ENCODE peak calls at places on chromosomes 4 and X, in five cellular contexts. One of them, this sample, is unnamed.

GRCh38 chr4:72567821-72568620 is 1.0 kb downstream of the ADAMTS3 start:
- DNase-seq in adrenal gland: peak; percentile 85
- DNase-seq in thyroid gland: peak; percentile 97
- DNase-seq in OCI-LY7: no peak
- DNase-seq in esophagus squamous epithelium: no peak
- DNase-seq in this sample: peak; percentile 55

GRCh38 chrX:13053171-13053570 is 8.8 kb upstream of the FAM9C start:
- DNase-seq in adrenal gland: no peak
- DNase-seq in thyroid gland: no peak
- DNase-seq in OCI-LY7: no peak
- DNase-seq in esophagus squamous epithelium: no peak
- DNase-seq in this sample: no peak

GRCh38 chr4:184273166-184274147 is 55.8 kb upstream of the ENPP6 start:
- DNase-seq in adrenal gland: peak; percentile 43
- DNase-seq in thyroid gland: no peak
- DNase-seq in OCI-LY7: no peak
- DNase-seq in esophagus squamous epithelium: no peak
- DNase-seq in this sample: no peak

GRCh38 chrX:20315140-20315539 is 48.4 kb upstream of the RPS6KA3 start:
- DNase-seq in adrenal gland: no peak
- DNase-seq in thyroid gland: no peak
- DNase-seq in OCI-LY7: peak; percentile 75
- DNase-seq in esophagus squamous epithelium: no peak
- DNase-seq in this sample: no peak

GRCh38 chr4:4377683-4378082 is 9.2 kb upstream of the NSG1 start:
- DNase-seq in adrenal gland: no peak
- DNase-seq in thyroid gland: no peak
- DNase-seq in OCI-LY7: no peak
- DNase-seq in esophagus squamous epithelium: no peak
- DNase-seq in this sample: no peak

GRCh38 chr4:59044316-59044715 is 1934.1 kb upstream of the IGFBP7 start:
- DNase-seq in adrenal gland: no peak
- DNase-seq in thyroid gland: no peak
- DNase-seq in OCI-LY7: no peak
- DNase-seq in esophagus squamous epithelium: no peak
- DNase-seq in this sample: no peak

GRCh38 chr4:120082286-120082685 is 15.6 kb upstream of the MAD2L1 start:
- DNase-seq in adrenal gland: no peak
- DNase-seq in thyroid gland: no peak
- DNase-seq in OCI-LY7: no peak
- DNase-seq in esophagus squamous epithelium: no peak
- DNase-seq in this sample: no peak

GRCh38 chr4:6953751-6954380 is 44.2 kb downstream of the TBC1D14 start:
- DNase-seq in adrenal gland: peak; percentile 93
- DNase-seq in thyroid gland: peak; percentile 66
- DNase-seq in OCI-LY7: no peak
- DNase-seq in esophagus squamous epithelium: no peak
- DNase-seq in this sample: peak; percentile 25

GRCh38 chr4:96753216-96753615 is 913.3 kb downstream of the PDHA2 start:
- DNase-seq in adrenal gland: no peak
- DNase-seq in thyroid gland: no peak
- DNase-seq in OCI-LY7: no peak
- DNase-seq in esophagus squamous epithelium: no peak
- DNase-seq in this sample: no peak

GRCh38 chr4:10066704-10067651 is 45.7 kb upstream of the SLC2A9 start:
- DNase-seq in adrenal gland: no peak
- DNase-seq in thyroid gland: no peak
- DNase-seq in OCI-LY7: no peak
- DNase-seq in esophagus squamous epithelium: no peak
- DNase-seq in this sample: no peak

GRCh38 chr4:10066206-10066605 is 44.9 kb upstream of the SLC2A9 start:
- DNase-seq in adrenal gland: no peak
- DNase-seq in thyroid gland: no peak
- DNase-seq in OCI-LY7: no peak
- DNase-seq in esophagus squamous epithelium: no peak
- DNase-seq in this sample: no peak

GRCh38 chr4:10061650-10062415 is 40.5 kb upstream of the SLC2A9 start:
- DNase-seq in adrenal gland: no peak
- DNase-seq in thyroid gland: no peak
- DNase-seq in OCI-LY7: no peak
- DNase-seq in esophagus squamous epithelium: no peak
- DNase-seq in this sample: no peak

GRCh38 chr4:10058371-10058770 is 37.1 kb upstream of the SLC2A9 start:
- DNase-seq in adrenal gland: no peak
- DNase-seq in thyroid gland: no peak
- DNase-seq in OCI-LY7: no peak
- DNase-seq in esophagus squamous epithelium: no peak
- DNase-seq in this sample: no peak

DNA sequence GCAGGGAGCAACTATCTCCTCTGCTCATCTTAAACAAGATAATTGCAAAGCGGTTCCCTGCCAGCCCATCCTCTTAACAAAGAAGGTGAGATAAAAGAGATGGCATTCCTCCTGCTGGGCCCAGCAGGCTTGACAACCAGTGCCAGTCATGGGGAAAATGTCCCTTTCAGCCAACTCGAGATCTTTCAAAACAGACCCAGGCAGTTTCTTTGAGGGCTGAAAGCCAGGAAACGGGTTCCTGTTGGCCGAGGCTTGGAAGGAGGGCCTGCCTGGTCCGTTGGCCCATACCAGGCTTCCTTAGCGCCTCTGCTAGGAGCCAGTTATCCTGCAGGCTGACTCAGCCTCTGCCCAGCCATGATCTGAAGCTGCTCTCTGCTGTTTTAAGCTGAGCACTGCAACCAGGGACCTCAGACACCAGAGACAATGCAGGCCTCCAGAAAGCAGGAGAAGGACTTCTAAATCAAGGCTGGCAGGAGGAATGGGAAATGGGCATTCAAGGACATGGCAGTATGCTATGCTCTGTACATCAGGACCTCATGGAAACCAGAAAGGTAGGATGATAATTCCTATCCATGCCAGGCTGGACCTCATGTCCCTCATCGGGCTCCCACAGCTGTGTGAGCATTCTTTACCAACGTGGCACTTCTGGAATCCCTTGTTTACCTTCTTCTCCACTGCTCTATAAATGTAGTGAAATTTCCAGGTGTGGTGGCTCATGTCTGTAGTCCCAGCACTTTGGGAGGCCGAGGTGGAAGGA is 42.4 kb upstream of the SLC2A9 start:
- DNase-seq in adrenal gland: peak; percentile 93
- DNase-seq in thyroid gland: peak; percentile 91
- DNase-seq in OCI-LY7: no peak
- DNase-seq in esophagus squamous epithelium: no peak
- DNase-seq in this sample: peak; percentile 54
- TF ChIP-seq CTCF in adrenal gland: peak; percentile 93
- TF ChIP-seq CTCF in thyroid gland: peak; percentile 85
- TF ChIP-seq CTCF in OCI-LY7: no peak
- TF ChIP-seq CTCF in esophagus squamous epithelium: peak; percentile 68
- TF ChIP-seq CTCF in this sample: peak; percentile 71

GRCh38 chrX:149682956-149683947 is 28.6 kb upstream of the MAGEA11 start:
- DNase-seq in adrenal gland: no peak
- DNase-seq in thyroid gland: no peak
- DNase-seq in OCI-LY7: no peak
- DNase-seq in esophagus squamous epithelium: no peak
- DNase-seq in this sample: no peak
- H3K4me1 ChIP-seq in adrenal gland: no peaks in the 10 kb centered on the region
- H3K4me1 ChIP-seq in thyroid gland: no peaks in the 10 kb centered on the region
- H3K4me1 ChIP-seq in OCI-LY7: no peaks in the 10 kb centered on the region
- H3K4me1 ChIP-seq in esophagus squamous epithelium: no peaks in the 10 kb centered on the region
- H3K4me1 ChIP-seq in this sample: no peaks in the 10 kb centered on the region

GRCh38 chrX:110853610-110854009 is 58.0 kb upstream of the CHRDL1 start:
- DNase-seq in adrenal gland: peak; percentile 47
- DNase-seq in thyroid gland: peak; percentile 64
- DNase-seq in OCI-LY7: no peak
- DNase-seq in esophagus squamous epithelium: no peak
- DNase-seq in this sample: no peak
- TF ChIP-seq CTCF in adrenal gland: peak; percentile 29
- TF ChIP-seq CTCF in thyroid gland: peak; percentile 51
- TF ChIP-seq CTCF in OCI-LY7: peak; percentile 19
- TF ChIP-seq CTCF in esophagus squamous epithelium: peak; percentile 15
- TF ChIP-seq CTCF in this sample: peak; percentile 14

DNA sequence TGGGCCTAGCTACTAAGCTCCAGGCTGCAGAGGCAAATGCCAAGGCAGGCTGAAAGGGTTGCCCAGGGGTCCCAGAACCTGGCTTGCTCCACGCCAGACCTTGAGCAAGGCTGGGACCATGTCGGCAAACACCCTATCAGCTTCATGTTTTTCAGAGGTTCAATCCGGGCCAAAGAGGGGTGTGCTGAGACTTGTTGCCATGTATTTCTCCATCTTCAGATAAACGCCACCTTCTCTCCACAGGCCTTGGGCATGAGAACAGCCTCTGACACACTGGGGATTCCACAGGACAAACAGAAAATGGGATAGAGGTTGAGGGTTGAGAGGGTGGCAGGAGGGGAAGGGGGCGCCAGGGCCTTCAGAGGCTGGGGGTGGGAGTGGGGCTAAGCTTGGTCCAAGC is 8.6 kb downstream of the PJA1 start:
- DNase-seq in adrenal gland: no peak
- DNase-seq in thyroid gland: no peak
- DNase-seq in OCI-LY7: no peak
- DNase-seq in esophagus squamous epithelium: no peak
- DNase-seq in this sample: no peak
- H3K4me1 ChIP-seq in adrenal gland: no peaks in the 10 kb centered on the region
- H3K4me1 ChIP-seq in thyroid gland: peaks cover 4% of the 10 kb centered on the region
- H3K4me1 ChIP-seq in OCI-LY7: no peaks in the 10 kb centered on the region
- H3K4me1 ChIP-seq in esophagus squamous epithelium: peaks cover 14% of the 10 kb centered on the region
- H3K4me1 ChIP-seq in this sample: peaks cover 3% of the 10 kb centered on the region

DNA sequence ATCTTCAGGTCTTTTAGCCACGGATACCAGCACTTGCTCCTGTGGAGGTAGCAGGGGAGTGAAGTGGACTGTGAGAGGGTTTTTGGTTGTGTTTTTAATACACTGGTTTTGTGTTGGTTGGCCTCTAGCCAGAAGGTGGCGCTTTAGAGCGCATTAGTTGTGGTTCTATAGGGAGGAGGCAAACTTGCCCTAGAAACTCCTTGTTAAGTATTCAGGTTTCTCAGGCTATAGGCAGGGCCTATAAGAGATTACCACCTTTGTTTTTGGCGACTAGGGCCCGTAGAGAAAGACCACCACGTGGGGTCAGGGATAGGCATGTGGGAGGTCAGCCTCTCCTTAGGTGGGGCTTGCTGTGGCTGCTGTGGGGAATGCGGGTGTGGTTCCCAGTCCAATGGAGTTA is 221.6 kb upstream of the SPANXN4 start:
- DNase-seq in adrenal gland: no peak
- DNase-seq in thyroid gland: no peak
- DNase-seq in OCI-LY7: no peak
- DNase-seq in esophagus squamous epithelium: no peak
- DNase-seq in this sample: no peak
- TF ChIP-seq CTCF in adrenal gland: no peak
- TF ChIP-seq CTCF in thyroid gland: no peak
- TF ChIP-seq CTCF in OCI-LY7: peak; percentile 37
- TF ChIP-seq CTCF in esophagus squamous epithelium: no peak
- TF ChIP-seq CTCF in this sample: no peak

This sample was measured in thoracic aorta.